ENCODE peak calls at places on chromosomes 12 and 14, in six cellular contexts. One of them, this sample, is unnamed.

GRCh38 chr12:124663206-124663605 is 95.8 kb upstream of the NCOR2 start:
- DNase-seq in HCT116: no peak
- DNase-seq in HepG2: peak; percentile 54
- DNase-seq in H1: no peak
- DNase-seq in GM12878: no peak
- DNase-seq in K562: no peak
- DNase-seq in this sample: no peak

GRCh38 chr12:57456737-57457490 is 1.8 kb downstream of the INHBE start:
- DNase-seq in HCT116: no peak
- DNase-seq in HepG2: no peak
- DNase-seq in H1: no peak
- DNase-seq in GM12878: no peak
- DNase-seq in K562: no peak
- DNase-seq in this sample: no peak

GRCh38 chr12:50069069-50069468 is 11.7 kb downstream of the ASIC1 start:
- DNase-seq in HCT116: no peak
- DNase-seq in HepG2: no peak
- DNase-seq in H1: no peak
- DNase-seq in GM12878: no peak
- DNase-seq in K562: no peak
- DNase-seq in this sample: no peak

GRCh38 chr12:126159139-126159538 is 1093.9 kb downstream of the AACS start:
- DNase-seq in HCT116: no peak
- DNase-seq in HepG2: no peak
- DNase-seq in H1: no peak
- DNase-seq in GM12878: no peak
- DNase-seq in K562: no peak
- DNase-seq in this sample: no peak

GRCh38 chr12:11543513-11544168 is 105.8 kb upstream of the ETV6 start:
- DNase-seq in HCT116: no peak
- DNase-seq in HepG2: no peak
- DNase-seq in H1: no peak
- DNase-seq in GM12878: no peak
- DNase-seq in K562: no peak
- DNase-seq in this sample: no peak

GRCh38 chr12:30457621-30458289 is 237.9 kb downstream of the IPO8 start:
- DNase-seq in HCT116: peak; percentile 75
- DNase-seq in HepG2: peak; percentile 31
- DNase-seq in H1: no peak
- DNase-seq in GM12878: no peak
- DNase-seq in K562: peak; percentile 41
- DNase-seq in this sample: peak; percentile 61

GRCh38 chr14:22200977-22201605 is 387.9 kb downstream of the DAD1 start:
- DNase-seq in HCT116: peak; percentile 46
- DNase-seq in HepG2: peak; percentile 71
- DNase-seq in H1: no peak
- DNase-seq in GM12878: peak; percentile 3
- DNase-seq in K562: peak; percentile 5
- DNase-seq in this sample: peak; percentile 22

GRCh38 chr12:89962648-89963047 is 254.0 kb upstream of the ATP2B1 start:
- DNase-seq in HCT116: no peak
- DNase-seq in HepG2: no peak
- DNase-seq in H1: no peak
- DNase-seq in GM12878: no peak
- DNase-seq in K562: no peak
- DNase-seq in this sample: no peak

GRCh38 chr12:6468283-6468575 is 2.2 kb downstream of the VAMP1 start:
- DNase-seq in HCT116: no peak
- DNase-seq in HepG2: peak; percentile 43
- DNase-seq in H1: no peak
- DNase-seq in GM12878: no peak
- DNase-seq in K562: no peak
- DNase-seq in this sample: no peak

GRCh38 chr14:33590891-33591630 is 359.8 kb downstream of the EGLN3 start:
- DNase-seq in HCT116: no peak
- DNase-seq in HepG2: no peak
- DNase-seq in H1: no peak
- DNase-seq in GM12878: no peak
- DNase-seq in K562: no peak
- DNase-seq in this sample: no peak

GRCh38 chr12:95975491-95975890 is 20.7 kb downstream of the HAL start:
- DNase-seq in HCT116: no peak
- DNase-seq in HepG2: no peak
- DNase-seq in H1: no peak
- DNase-seq in GM12878: no peak
- DNase-seq in K562: no peak
- DNase-seq in this sample: no peak

GRCh38 chr14:101665478-101666078 is 95.9 kb upstream of the PPP2R5C start:
- DNase-seq in HCT116: peak; percentile 57
- DNase-seq in HepG2: peak; percentile 32
- DNase-seq in H1: no peak
- DNase-seq in GM12878: no peak
- DNase-seq in K562: peak; percentile 7
- DNase-seq in this sample: peak; percentile 22

GRCh38 chr12:27048822-27049752 is 26.7 kb downstream of the MED21 start:
- DNase-seq in HCT116: no peak
- DNase-seq in HepG2: no peak
- DNase-seq in H1: no peak
- DNase-seq in GM12878: no peak
- DNase-seq in K562: peak; percentile 35
- DNase-seq in this sample: no peak

GRCh38 chr14:99731536-99732435 is 47.7 kb downstream of the CYP46A1 start:
- DNase-seq in HCT116: no peak
- DNase-seq in HepG2: no peak
- DNase-seq in H1: no peak
- DNase-seq in GM12878: no peak
- DNase-seq in K562: no peak
- DNase-seq in this sample: no peak

GRCh38 chr14:29553427-29553826 is 374.2 kb downstream of the PRKD1 start:
- DNase-seq in HCT116: no peak
- DNase-seq in HepG2: no peak
- DNase-seq in H1: no peak
- DNase-seq in GM12878: no peak
- DNase-seq in K562: no peak
- DNase-seq in this sample: no peak

GRCh38 chr14:76928301-76928700 is 100.2 kb downstream of the IRF2BPL start:
- DNase-seq in HCT116: no peak
- DNase-seq in HepG2: no peak
- DNase-seq in H1: no peak
- DNase-seq in GM12878: no peak
- DNase-seq in K562: no peak
- DNase-seq in this sample: no peak

GRCh38 chr12:13197526-13198141 is 1.1 kb downstream of the EMP1 start:
- DNase-seq in HCT116: no peak
- DNase-seq in HepG2: no peak
- DNase-seq in H1: no peak
- DNase-seq in GM12878: no peak
- DNase-seq in K562: no peak
- DNase-seq in this sample: no peak

GRCh38 chr12:128286970-128287369 is 20.0 kb downstream of the TMEM132C start:
- DNase-seq in HCT116: no peak
- DNase-seq in HepG2: no peak
- DNase-seq in H1: no peak
- DNase-seq in GM12878: no peak
- DNase-seq in K562: no peak
- DNase-seq in this sample: no peak

GRCh38 chr14:105030836-105031396 is 10.0 kb upstream of the CDCA4 start:
- DNase-seq in HCT116: no peak
- DNase-seq in HepG2: no peak
- DNase-seq in H1: no peak
- DNase-seq in GM12878: no peak
- DNase-seq in K562: no peak
- DNase-seq in this sample: no peak

GRCh38 chr14:72560331-72560730 is 333.6 kb downstream of the DPF3 start:
- DNase-seq in HCT116: no peak
- DNase-seq in HepG2: no peak
- DNase-seq in H1: no peak
- DNase-seq in GM12878: no peak
- DNase-seq in K562: no peak
- DNase-seq in this sample: no peak

GRCh38 chr14:72560856-72561493 is 332.9 kb downstream of the DPF3 start:
- DNase-seq in HCT116: no peak
- DNase-seq in HepG2: no peak
- DNase-seq in H1: no peak
- DNase-seq in GM12878: no peak
- DNase-seq in K562: no peak
- DNase-seq in this sample: no peak

GRCh38 chr14:72558721-72559120 is 335.2 kb downstream of the DPF3 start:
- DNase-seq in HCT116: no peak
- DNase-seq in HepG2: no peak
- DNase-seq in H1: no peak
- DNase-seq in GM12878: no peak
- DNase-seq in K562: no peak
- DNase-seq in this sample: no peak

GRCh38 chr14:72559669-72560068 is 334.2 kb downstream of the DPF3 start:
- DNase-seq in HCT116: no peak
- DNase-seq in HepG2: no peak
- DNase-seq in H1: no peak
- DNase-seq in GM12878: no peak
- DNase-seq in K562: no peak
- DNase-seq in this sample: no peak

GRCh38 chr14:72559227-72559626 is 334.7 kb downstream of the DPF3 start:
- DNase-seq in HCT116: no peak
- DNase-seq in HepG2: no peak
- DNase-seq in H1: no peak
- DNase-seq in GM12878: no peak
- DNase-seq in K562: no peak
- DNase-seq in this sample: no peak
- H3K9ac ChIP-seq in HCT116: no peak overlapping the region
- H3K9ac ChIP-seq in HepG2: no peak overlapping the region
- H3K9ac ChIP-seq in H1: no peak overlapping the region
- H3K9ac ChIP-seq in GM12878: no peak overlapping the region
- H3K9ac ChIP-seq in K562: no peak overlapping the region
- H3K9ac ChIP-seq in this sample: no peak overlapping the region

DNA sequence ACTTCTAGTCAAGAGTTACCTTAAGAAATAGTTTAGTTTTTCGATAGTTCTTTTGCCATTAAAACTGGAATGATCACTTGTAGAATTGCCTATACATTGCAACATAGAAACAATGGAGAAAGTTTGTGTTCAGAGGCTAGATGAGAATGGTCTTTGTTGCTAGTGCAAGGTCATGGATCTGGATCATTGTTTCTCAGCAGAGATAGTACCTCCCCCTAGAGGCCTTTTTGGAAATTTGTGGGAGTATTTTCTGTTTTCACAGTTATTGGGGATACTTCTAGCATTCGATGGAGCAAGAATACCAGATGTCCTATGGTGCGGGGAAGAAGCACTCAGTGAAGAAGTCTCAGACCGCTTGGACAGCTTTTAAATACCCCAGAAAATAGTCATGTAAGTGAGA is 138.8 kb upstream of the HMGA2 start:
- DNase-seq in HCT116: peak; percentile 29
- DNase-seq in HepG2: peak; percentile 24
- DNase-seq in H1: no peak
- DNase-seq in GM12878: no peak
- DNase-seq in K562: peak; percentile 23
- DNase-seq in this sample: peak; percentile 13
- TF ChIP-seq YY1 in HCT116: no peak
- TF ChIP-seq YY1 in HepG2: no peak
- TF ChIP-seq YY1 in H1: no peak
- TF ChIP-seq YY1 in GM12878: no peak
- TF ChIP-seq YY1 in K562: no peak
- TF ChIP-seq YY1 in this sample: no peak

GRCh38 chr12:2306012-2306411 is 253.2 kb downstream of the CACNA1C start:
- DNase-seq in HCT116: no peak
- DNase-seq in HepG2: no peak
- DNase-seq in H1: no peak
- DNase-seq in GM12878: no peak
- DNase-seq in K562: no peak
- DNase-seq in this sample: peak; percentile 94
- TF ChIP-seq ZNF274 in HCT116: no peak
- TF ChIP-seq ZNF274 in HepG2: no peak
- TF ChIP-seq ZNF274 in H1: no peak
- TF ChIP-seq ZNF274 in GM12878: no peak
- TF ChIP-seq ZNF274 in K562: no peak
- TF ChIP-seq ZNF274 in this sample: no peak

DNA sequence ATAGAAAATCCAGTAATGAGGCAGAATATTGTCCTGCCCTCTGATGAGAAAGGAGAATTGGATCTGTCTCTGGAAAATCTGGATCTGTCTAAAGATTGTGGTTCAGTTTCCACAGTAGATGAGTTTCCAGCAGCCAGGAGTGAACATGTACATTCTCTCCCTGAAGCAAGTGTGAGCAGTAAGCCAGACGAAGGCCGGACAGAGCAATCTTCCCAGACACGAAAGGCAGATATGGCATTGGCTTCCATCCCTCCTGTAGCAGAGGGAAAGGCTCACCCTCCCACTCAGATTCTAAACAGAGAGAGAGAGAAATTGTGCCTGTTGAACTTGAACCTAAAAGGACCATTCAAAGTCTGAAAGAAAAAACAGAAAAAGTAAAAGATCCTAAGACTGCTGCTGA is 31.4 kb downstream of the PARP11 start:
- DNase-seq in HCT116: no peak
- DNase-seq in HepG2: no peak
- DNase-seq in H1: no peak
- DNase-seq in GM12878: no peak
- DNase-seq in K562: no peak
- DNase-seq in this sample: no peak
- H3K9ac ChIP-seq in HCT116: no peak overlapping the region
- H3K9ac ChIP-seq in HepG2: no peak overlapping the region
- H3K9ac ChIP-seq in H1: no peak overlapping the region
- H3K9ac ChIP-seq in GM12878: no peak overlapping the region
- H3K9ac ChIP-seq in K562: no peak overlapping the region
- H3K9ac ChIP-seq in this sample: no peak overlapping the region